ENCODE peak calls at places on chromosomes 5 and 9, in nine cellular contexts. One of them, this sample, is unnamed.
A peak's percentile ranks its signal among the peaks of the same experiment; 100 is the strongest.

GRCh38 chr9:69149321-69149807 is 24.7 kb upstream of the TJP2 start:
- DNase-seq in fibroblast of lung: peak; percentile 79
- DNase-seq in pancreas: no peak
- DNase-seq in GM18507: no peak
- DNase-seq in stimulated activated CD8-positive, alpha-beta memory T cell treated with anti-CD3 and anti-CD28 coated beads, Interleukin-15, amount 100 ng/mL, for 24 hours: no peak
- DNase-seq in GM13977: no peak
- DNase-seq in NCI-H2081: peak; percentile 24
- DNase-seq in fibroblast of mammary gland: peak; percentile 65
- DNase-seq in stomach: no peak
- DNase-seq in this sample: no peak

GRCh38 chr5:10442581-10442980 is 902 bp downstream of the ROPN1L start:
- DNase-seq in GM18507: no peak
- DNase-seq in fibroblast of lung: peak; percentile 25
- DNase-seq in GM13977: peak; percentile 49
- DNase-seq in stomach: no peak
- DNase-seq in pancreas: no peak
- DNase-seq in stimulated activated CD8-positive, alpha-beta memory T cell treated with anti-CD3 and anti-CD28 coated beads, Interleukin-15, amount 100 ng/mL, for 24 hours: no peak
- DNase-seq in fibroblast of mammary gland: peak; percentile 59
- DNase-seq in NCI-H2081: no peak
- DNase-seq in this sample: no peak

GRCh38 chr5:98904786-98905185 is 24.0 kb downstream of the CHD1 start:
- DNase-seq in GM18507: no peak
- DNase-seq in GM13977: no peak
- DNase-seq in NCI-H2081: no peak
- DNase-seq in stomach: no peak
- DNase-seq in pancreas: no peak
- DNase-seq in stimulated activated CD8-positive, alpha-beta memory T cell treated with anti-CD3 and anti-CD28 coated beads, Interleukin-15, amount 100 ng/mL, for 24 hours: no peak
- DNase-seq in fibroblast of mammary gland: peak; percentile 79
- DNase-seq in fibroblast of lung: peak; percentile 15
- DNase-seq in this sample: no peak

GRCh38 chr5:174300118-174300940 is 254.8 kb downstream of the NSG2 start:
- DNase-seq in stomach: no peak
- DNase-seq in fibroblast of mammary gland: no peak
- DNase-seq in stimulated activated CD8-positive, alpha-beta memory T cell treated with anti-CD3 and anti-CD28 coated beads, Interleukin-15, amount 100 ng/mL, for 24 hours: no peak
- DNase-seq in pancreas: no peak
- DNase-seq in GM18507: no peak
- DNase-seq in fibroblast of lung: no peak
- DNase-seq in NCI-H2081: no peak
- DNase-seq in GM13977: no peak
- DNase-seq in this sample: no peak

GRCh38 chr5:122154491-122154890 is 25.1 kb downstream of the ZNF474 start:
- DNase-seq in fibroblast of lung: no peak
- DNase-seq in NCI-H2081: no peak
- DNase-seq in stimulated activated CD8-positive, alpha-beta memory T cell treated with anti-CD3 and anti-CD28 coated beads, Interleukin-15, amount 100 ng/mL, for 24 hours: no peak
- DNase-seq in GM18507: no peak
- DNase-seq in fibroblast of mammary gland: peak; percentile 65
- DNase-seq in stomach: no peak
- DNase-seq in GM13977: no peak
- DNase-seq in pancreas: no peak
- DNase-seq in this sample: no peak

GRCh38 chr9:108053555-108054061 is 564.0 kb upstream of the KLF4 start:
- DNase-seq in fibroblast of mammary gland: peak; percentile 95
- DNase-seq in stimulated activated CD8-positive, alpha-beta memory T cell treated with anti-CD3 and anti-CD28 coated beads, Interleukin-15, amount 100 ng/mL, for 24 hours: no peak
- DNase-seq in stomach: peak; percentile 73
- DNase-seq in fibroblast of lung: peak; percentile 93
- DNase-seq in pancreas: peak; percentile 27
- DNase-seq in NCI-H2081: no peak
- DNase-seq in GM18507: no peak
- DNase-seq in GM13977: no peak
- DNase-seq in this sample: peak; percentile 50

GRCh38 chr5:57504357-57504756 is 21.7 kb upstream of the ACTBL2 start:
- DNase-seq in GM13977: no peak
- DNase-seq in stomach: no peak
- DNase-seq in NCI-H2081: no peak
- DNase-seq in fibroblast of lung: no peak
- DNase-seq in GM18507: no peak
- DNase-seq in fibroblast of mammary gland: no peak
- DNase-seq in pancreas: no peak
- DNase-seq in stimulated activated CD8-positive, alpha-beta memory T cell treated with anti-CD3 and anti-CD28 coated beads, Interleukin-15, amount 100 ng/mL, for 24 hours: no peak
- DNase-seq in this sample: no peak

GRCh38 chr5:145904743-145905142 is 31.6 kb upstream of the SH3RF2 start:
- DNase-seq in fibroblast of mammary gland: no peak
- DNase-seq in GM13977: no peak
- DNase-seq in NCI-H2081: no peak
- DNase-seq in pancreas: no peak
- DNase-seq in stomach: no peak
- DNase-seq in fibroblast of lung: no peak
- DNase-seq in stimulated activated CD8-positive, alpha-beta memory T cell treated with anti-CD3 and anti-CD28 coated beads, Interleukin-15, amount 100 ng/mL, for 24 hours: no peak
- DNase-seq in GM18507: no peak
- DNase-seq in this sample: no peak

GRCh38 chr5:151745071-151745705 is 13.2 kb downstream of the ATOX1 start:
- DNase-seq in GM13977: no peak
- DNase-seq in pancreas: no peak
- DNase-seq in NCI-H2081: no peak
- DNase-seq in fibroblast of lung: peak; percentile 77
- DNase-seq in GM18507: no peak
- DNase-seq in stimulated activated CD8-positive, alpha-beta memory T cell treated with anti-CD3 and anti-CD28 coated beads, Interleukin-15, amount 100 ng/mL, for 24 hours: no peak
- DNase-seq in fibroblast of mammary gland: peak; percentile 93
- DNase-seq in stomach: peak; percentile 37
- DNase-seq in this sample: peak; percentile 90

GRCh38 chr5:128036961-128037360 is 46.6 kb upstream of the SLC12A2 start:
- DNase-seq in NCI-H2081: no peak
- DNase-seq in fibroblast of lung: no peak
- DNase-seq in stimulated activated CD8-positive, alpha-beta memory T cell treated with anti-CD3 and anti-CD28 coated beads, Interleukin-15, amount 100 ng/mL, for 24 hours: no peak
- DNase-seq in fibroblast of mammary gland: no peak
- DNase-seq in pancreas: no peak
- DNase-seq in GM13977: no peak
- DNase-seq in stomach: no peak
- DNase-seq in GM18507: no peak
- DNase-seq in this sample: no peak